ENCODE peak calls at places on chromosomes 1 and 21, in ten cellular contexts. Z is activated naive CD8-positive, alpha-beta T cell treated with anti-CD3 and anti-CD28 coated beads for 36 hours; J is lower lobe of right lung; C is DMS153; E is ACHN; L is HFF-Myc; A is cortex of kidney; B is cardiac septum; T is dorsolateral prefrontal cortex; Y is HepG2. S is an unnamed sample.

GRCh38 chr1:179105393-179105792 is 23.5 kb downstream of the TOR3A start:
- DNase-seq in Z (no peak), A (no peak), J (no peak), B (no peak), Y (peak), E (peak), L (no peak), C (no peak), T (no peak), S (no peak)

GRCh38 chr1:52158218-52158617 is 16.3 kb downstream of the ZFYVE9 start:
- DNase-seq in Z (no peak), T (no peak), A (no peak), Y (no peak), E (no peak), J (no peak), L (no peak), B (no peak), C (no peak), S (no peak)

GRCh38 chr21:39707316-39707715 is 37.7 kb upstream of the IGSF5 start:
- DNase-seq in B (no peak), Z (no peak), E (no peak), J (no peak), A (no peak), L (no peak), T (no peak), Y (no peak), C (no peak), S (no peak)

GRCh38 chr1:110737206-110737605 is 62.5 kb upstream of the KCNA3 start:
- DNase-seq in B (no peak), J (no peak), A (no peak), L (no peak), C (no peak), Z (no peak), E (no peak), Y (no peak), T (no peak), S (no peak)

GRCh38 chr1:167136191-167136614 is 42.3 kb downstream of the STYXL2 start:
- DNase-seq in C (no peak), E (peak), Y (no peak), B (no peak), J (no peak), L (peak), T (no peak), A (no peak), Z (no peak), S (no peak)

GRCh38 chr1:53254011-53254640 is 15.8 kb upstream of the MAGOH start:
- DNase-seq in L (no peak), J (no peak), Y (no peak), T (no peak), A (no peak), B (no peak), E (no peak), Z (no peak), C (no peak), S (no peak)

GRCh38 chr1:103273106-103273505 is 164.8 kb upstream of the COL11A1 start:
- DNase-seq in C (no peak), T (no peak), Z (no peak), Y (no peak), B (no peak), J (no peak), L (no peak), A (no peak), E (no peak), S (no peak)

GRCh38 chr21:44801468-44802395 is at the start of gene UBE2G2:
- DNase-seq in C (peak), A (peak), E (peak), J (peak), B (peak), Y (peak), Z (peak), L (no peak), T (peak), S (peak)

GRCh38 chr1:1302951-1303509 is 4.7 kb downstream of the ACAP3 start:
- DNase-seq in Z (no peak), T (no peak), J (no peak), A (no peak), L (no peak), B (no peak), E (no peak), C (no peak), Y (no peak), S (no peak)

GRCh38 chr1:23282967-23283366 is 61.1 kb downstream of the HNRNPR start:
- DNase-seq in L (peak), A (no peak), J (no peak), Z (no peak), B (no peak), C (no peak), Y (no peak), T (no peak), E (no peak), S (no peak)

GRCh38 chr1:111497592-111497991 is 5.8 kb downstream of the ADORA3 start:
- DNase-seq in B (no peak), A (no peak), T (no peak), J (no peak), Z (no peak), L (no peak), C (no peak), E (no peak), Y (no peak), S (no peak)